ENCODE peak calls at places on chromosomes 6 and 20, in ten cellular contexts. F, K, C, D, S, L, N, E, B and X are unnamed samples.

GRCh38 chr6:158211273-158212055 is 43.3 kb downstream of the GTF2H5 start:
- DNase-seq in C (no peak), D (peak; percentile 33), F (no peak), E (no peak), N (peak; percentile 32), S (no peak), K (no peak), L (no peak), B (peak; percentile 16), X (no peak)

GRCh38 chr20:38049800-38050199 is 16.3 kb downstream of the RPRD1B start:
- DNase-seq in K (no peak), S (no peak), C (no peak), N (peak; percentile 76), D (peak; percentile 82), B (peak; percentile 40), E (no peak), F (no peak), L (peak; percentile 76), X (peak; percentile 39)

GRCh38 chr20:51500311-51500710 is 42.2 kb downstream of the NFATC2 start:
- DNase-seq in C (no peak), E (no peak), L (no peak), K (no peak), N (no peak), S (peak; percentile 62), D (no peak), F (no peak), B (no peak), X (peak; percentile 53)

GRCh38 chr6:107361568-107362270 is 97.6 kb downstream of the PDSS2 start:
- DNase-seq in K (no peak), B (peak; percentile 61), D (peak; percentile 92), L (peak; percentile 80), F (no peak), S (no peak), E (no peak), C (no peak), N (peak; percentile 79), X (no peak)

GRCh38 chr6:113364781-113365545 is 492.2 kb upstream of the MARCKS start:
- DNase-seq in N (peak; percentile 57), F (no peak), D (peak; percentile 37), K (no peak), L (peak; percentile 48), E (no peak), C (no peak), B (no peak), S (no peak), X (no peak)

GRCh38 chr20:62039738-62040137 is 25.9 kb downstream of the TAF4 start:
- DNase-seq in D (no peak), C (no peak), S (no peak), B (no peak), L (no peak), F (no peak), E (no peak), K (no peak), N (no peak), X (no peak)

GRCh38 chr6:7389162-7389450 is 436 bp downstream of the CAGE1 start:
- DNase-seq in F (no peak), B (no peak), K (no peak), D (peak; percentile 72), L (peak; percentile 65), E (no peak), S (no peak), C (no peak), N (no peak), X (peak; percentile 85)

GRCh38 chr6:98487612-98488011 is 346.8 kb upstream of the POU3F2 start:
- DNase-seq in L (no peak), D (no peak), C (no peak), E (no peak), K (no peak), N (no peak), S (no peak), F (no peak), B (no peak), X (no peak)

GRCh38 chr6:6246539-6246938 is 73.9 kb downstream of the F13A1 start:
- DNase-seq in L (no peak), C (no peak), K (no peak), D (no peak), N (no peak), B (no peak), S (no peak), E (no peak), F (no peak), X (no peak)

GRCh38 chr20:50191065-50191565 is 485 bp downstream of the CEBPB start:
- DNase-seq in E (no peak), F (peak; percentile 55), L (peak; percentile 34), S (peak; percentile 63), N (no peak), D (peak; percentile 90), K (no peak), B (no peak), C (peak; percentile 92), X (peak; percentile 55)

GRCh38 chr20:39954585-39954984 is 734.5 kb downstream of the MAFB start:
- DNase-seq in D (no peak), B (no peak), L (no peak), F (no peak), N (no peak), E (no peak), C (no peak), S (no peak), K (no peak), X (no peak)

GRCh38 chr6:74879234-74879633 is 326.6 kb downstream of the COL12A1 start:
- DNase-seq in F (no peak), D (peak; percentile 94), E (no peak), S (no peak), N (peak; percentile 81), K (no peak), B (peak; percentile 87), C (no peak), L (peak; percentile 61), X (peak; percentile 90)

GRCh38 chr6:145483191-145483996 is 251.9 kb downstream of the EPM2A start:
- DNase-seq in S (no peak), K (no peak), F (no peak), D (peak; percentile 55), E (no peak), C (no peak), B (peak; percentile 9), L (no peak), N (peak; percentile 49), X (peak; percentile 71)

GRCh38 chr6:100347901-100348550 is 116.7 kb downstream of the SIM1 start:
- DNase-seq in E (no peak), K (no peak), N (peak; percentile 88), S (no peak), B (peak; percentile 55), C (no peak), F (no peak), L (peak; percentile 59), D (peak; percentile 87), X (no peak)

GRCh38 chr6:45327956-45328522 is at the start of gene RUNX2:
- DNase-seq in B (peak; percentile 91), S (no peak), N (peak; percentile 97), F (no peak), C (no peak), K (no peak), D (peak; percentile 85), E (no peak), L (peak; percentile 47), X (peak; percentile 25)

GRCh38 chr6:146543211-146543939 is at the start of gene RAB32:
- DNase-seq in F (peak; percentile 93), S (no peak), K (peak; percentile 95), C (peak; percentile 98), L (peak; percentile 80), D (peak; percentile 98), N (peak; percentile 94), B (peak; percentile 98), E (peak; percentile 85), X (peak; percentile 93)
- TF ChIP-seq CTCF in F (peak; percentile 79), S (no peak), K (peak; percentile 60), C (peak; percentile 79), L (peak; percentile 51), D (peak; percentile 45), N (peak; percentile 48), B (peak; percentile 30), E (peak; percentile 82), X (peak; percentile 64)

DNA sequence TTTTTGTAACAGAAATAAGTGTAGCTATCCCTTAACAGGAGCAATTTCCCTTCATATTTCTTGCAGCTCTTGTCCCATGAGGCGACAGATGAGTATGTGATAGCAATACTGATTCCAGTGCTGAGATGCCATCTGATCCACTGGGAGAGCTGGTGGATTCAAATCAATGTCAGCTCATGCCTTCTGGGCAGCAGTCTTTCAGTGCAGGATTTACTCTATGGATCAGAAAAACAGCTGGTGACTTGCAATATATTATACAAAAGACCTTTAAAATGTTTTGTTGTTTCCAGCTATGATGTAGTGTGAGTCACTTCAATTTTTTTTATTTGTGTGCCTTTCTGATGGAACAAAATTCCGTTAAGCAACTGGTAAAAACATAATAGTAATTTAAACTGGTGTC is 259.9 kb upstream of the SASH1 start:
- DNase-seq in N (no peak), L (no peak), B (no peak), E (no peak), S (no peak), F (no peak), K (no peak), C (no peak), D (no peak), X (no peak)
- TF ChIP-seq CTCF in N (no peak), L (no peak), B (no peak), E (no peak), S (no peak), F (no peak), K (no peak), C (no peak), D (no peak), X (no peak)

GRCh38 chr6:3829285-3829684 is 19.9 kb upstream of the FAM50B start:
- DNase-seq in K (no peak), N (no peak), C (no peak), D (no peak), S (no peak), B (no peak), F (no peak), L (no peak), E (no peak), X (no peak)
- TF ChIP-seq CTCF in K (no peak), N (no peak), C (no peak), D (no peak), S (no peak), B (no peak), F (no peak), L (no peak), E (no peak), X (no peak)

DNA sequence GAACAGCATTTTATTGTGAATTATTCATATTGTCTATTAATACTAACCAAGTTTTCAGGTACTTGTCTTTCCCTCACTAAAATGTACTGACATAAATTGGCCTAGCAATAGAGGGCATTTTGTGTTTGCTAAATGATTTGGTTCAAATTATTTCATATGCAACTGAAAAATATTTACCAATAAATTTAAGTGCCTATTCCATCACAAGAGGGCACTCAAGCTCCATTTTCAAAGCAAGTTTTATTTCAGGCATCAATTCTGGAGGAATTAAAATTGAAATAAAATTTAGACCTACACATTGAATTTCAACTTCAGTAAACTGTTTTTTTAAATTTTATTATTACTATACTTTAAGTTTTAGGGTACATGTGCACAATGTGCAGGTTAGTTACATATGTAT is 114.3 kb upstream of the SYNCRIP start:
- DNase-seq in B (peak; percentile 51), E (no peak), D (peak; percentile 63), C (no peak), S (no peak), L (peak; percentile 8), K (peak; percentile 25), N (peak; percentile 46), F (no peak), X (peak; percentile 45)
- TF ChIP-seq CTCF in B (peak; percentile 37), E (peak; percentile 58), D (peak; percentile 56), C (peak; percentile 41), S (no peak), L (peak; percentile 34), K (peak; percentile 62), N (peak; percentile 47), F (peak; percentile 37), X (peak; percentile 48)